ENCODE peak calls at places on chromosomes 2 and 18, in nine cellular contexts. L is tibial artery, Z is colonic mucosa, M is body of pancreas, W is spleen, J is glutamatergic neuron, I is prostate gland, B is astrocyte of the spinal cord, Y is left ventricle myocardium inferior. X is an unnamed sample.

GRCh38 chr2:123720760-123721159 is 304.3 kb upstream of the CNTNAP5 start:
- DNase-seq in I (no peak), W (no peak), J (no peak), Y (no peak), L (no peak), Z (no peak), M (no peak), B (no peak), X (no peak)

GRCh38 chr2:107582487-107582886 is 244.2 kb upstream of the RGPD4 start:
- DNase-seq in I (no peak), W (no peak), Z (no peak), Y (no peak), L (no peak), J (no peak), B (no peak), M (no peak), X (no peak)

GRCh38 chr2:195967336-195967735 is 101.3 kb downstream of the DNAH7 start:
- DNase-seq in Y (no peak), L (no peak), J (no peak), W (no peak), I (no peak), M (no peak), Z (no peak), B (no peak), X (no peak)

GRCh38 chr2:227153766-227154486 is 10.1 kb downstream of the COL4A4 start:
- DNase-seq in Z (peak; percentile 38), L (no peak), Y (peak; percentile 68), J (no peak), W (no peak), M (peak; percentile 26), I (no peak), B (no peak), X (no peak)

GRCh38 chr2:101113441-101114267 is 37.5 kb downstream of the TBC1D8 start:
- DNase-seq in Z (peak; percentile 46), J (no peak), Y (no peak), M (peak; percentile 62), B (peak; percentile 75), L (no peak), I (peak; percentile 87), W (no peak), X (peak; percentile 71)

GRCh38 chr18:2070636-2071035 is 500.7 kb downstream of the METTL4 start:
- DNase-seq in W (no peak), L (no peak), Y (no peak), J (no peak), I (no peak), Z (no peak), M (peak; percentile 31), B (no peak), X (no peak)

GRCh38 chr2:197269815-197270214 is 40.8 kb downstream of the ANKRD44 start:
- DNase-seq in L (no peak), I (no peak), Y (no peak), Z (no peak), W (no peak), B (no peak), J (no peak), M (no peak), X (no peak)

GRCh38 chr18:2848145-2848878 is 1.5 kb downstream of the EMILIN2 start:
- DNase-seq in I (no peak), L (no peak), M (no peak), B (peak; percentile 9), W (no peak), J (no peak), Y (no peak), Z (no peak), X (no peak)

GRCh38 chr2:198036029-198036879 is 231.9 kb downstream of the PLCL1 start:
- DNase-seq in W (no peak), Z (no peak), I (no peak), M (no peak), B (no peak), L (no peak), J (no peak), Y (no peak), X (no peak)

GRCh38 chr2:121994238-121995206 is 239.1 kb downstream of the TSN start:
- DNase-seq in J (no peak), B (no peak), M (no peak), Z (no peak), Y (no peak), W (no peak), I (no peak), L (no peak), X (no peak)

GRCh38 chr2:108351889-108352288 is 25.9 kb upstream of the SULT1C4 start:
- DNase-seq in W (no peak), Z (no peak), I (no peak), M (no peak), J (no peak), L (no peak), Y (no peak), B (peak; percentile 22), X (peak; percentile 22)

GRCh38 chr2:101520246-101520645 is 45.3 kb upstream of the RFX8 start:
- DNase-seq in B (peak; percentile 55), I (no peak), Z (no peak), M (no peak), J (no peak), W (no peak), L (no peak), Y (no peak), X (no peak)

GRCh38 chr18:76443519-76444435 is 51.3 kb downstream of the ZNF516 start:
- DNase-seq in M (no peak), I (no peak), W (peak; percentile 70), Z (no peak), L (no peak), B (no peak), J (peak; percentile 81), Y (no peak), X (no peak)

GRCh38 chr18:76445275-76445674 is 49.8 kb downstream of the ZNF516 start:
- DNase-seq in M (no peak), I (no peak), B (peak; percentile 79), Z (no peak), W (no peak), J (no peak), Y (no peak), L (no peak), X (peak; percentile 53)

GRCh38 chr18:76445741-76446232 is 49.3 kb downstream of the ZNF516 start:
- DNase-seq in Y (no peak), W (peak; percentile 72), B (no peak), L (no peak), Z (no peak), I (no peak), M (no peak), J (no peak), X (no peak)

GRCh38 chr18:76446321-76446720 is 48.7 kb downstream of the ZNF516 start:
- DNase-seq in Y (no peak), Z (no peak), I (no peak), M (no peak), L (no peak), W (peak; percentile 61), B (no peak), J (no peak), X (no peak)

GRCh38 chr18:76444436-76445105 is 50.5 kb downstream of the ZNF516 start:
- DNase-seq in M (no peak), B (no peak), Z (no peak), Y (no peak), J (no peak), W (peak; percentile 41), I (no peak), L (no peak), X (no peak)
- TF ChIP-seq CTCF in M (no peak), B (no peak), Z (no peak), Y (no peak), J (no peak), W (no peak), I (no peak), L (no peak), X (no peak)

GRCh38 chr2:60116167-60116870 is 437.1 kb downstream of the BCL11A start:
- DNase-seq in J (no peak), Z (no peak), Y (no peak), L (no peak), W (no peak), I (no peak), M (no peak), B (no peak), X (no peak)

GRCh38 chr2:60118917-60119316 is 434.5 kb downstream of the BCL11A start:
- DNase-seq in W (no peak), J (no peak), L (no peak), Y (no peak), Z (no peak), M (no peak), B (no peak), I (no peak), X (no peak)

GRCh38 chr2:60118061-60118460 is 435.4 kb downstream of the BCL11A start:
- DNase-seq in B (no peak), M (peak; percentile 39), L (no peak), Y (no peak), I (no peak), W (no peak), J (no peak), Z (no peak), X (no peak)

DNA sequence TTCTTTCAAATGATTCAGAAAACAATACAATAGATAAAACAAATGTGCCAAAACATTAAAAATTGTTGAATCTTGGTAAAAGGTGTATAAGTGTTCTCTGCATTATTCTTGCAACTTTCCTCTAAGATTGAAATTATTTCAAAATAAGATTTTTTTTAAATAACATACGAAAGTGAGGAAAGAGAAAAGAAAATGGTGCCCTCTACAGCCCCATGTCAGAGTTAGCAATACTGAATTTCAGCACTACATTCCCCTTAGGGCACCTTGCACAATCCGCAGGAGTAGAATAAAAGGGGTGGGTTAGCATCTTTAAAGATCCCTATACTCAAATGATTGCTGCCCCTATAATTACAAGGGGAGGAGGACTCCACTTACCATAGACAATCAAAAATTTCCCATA is 433.7 kb downstream of the BCL11A start:
- DNase-seq in I (no peak), M (no peak), Z (no peak), L (no peak), Y (no peak), B (no peak), W (no peak), J (no peak), X (no peak)
- TF ChIP-seq CTCF in I (no peak), M (peak; percentile 42), Z (no peak), L (no peak), Y (peak; percentile 51), B (no peak), W (no peak), J (no peak), X (no peak)

DNA sequence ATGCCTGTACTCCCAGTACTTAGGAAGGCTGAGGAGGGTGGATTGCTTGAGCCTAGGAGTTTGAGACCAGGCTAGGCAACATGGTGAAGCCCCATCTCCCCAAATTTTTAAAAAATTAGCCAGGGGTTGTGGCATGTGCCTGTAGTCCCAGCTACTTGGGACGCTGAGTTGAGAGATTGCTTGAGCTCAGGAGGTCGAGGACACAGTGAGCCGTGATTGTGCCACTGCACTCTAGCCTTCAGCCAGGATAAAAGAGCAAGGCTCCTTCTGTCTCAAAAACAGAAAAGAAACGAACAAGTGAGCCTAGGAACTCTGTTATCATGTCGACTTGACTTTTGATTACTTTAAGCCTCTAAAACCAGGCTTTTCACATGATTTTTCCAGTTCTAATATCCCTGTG is 13.7 kb downstream of the NPC1 start:
- DNase-seq in M (no peak), J (no peak), B (no peak), I (no peak), Y (no peak), W (no peak), L (no peak), Z (no peak), X (no peak)
- TF ChIP-seq CTCF in M (no peak), J (no peak), B (no peak), I (no peak), Y (no peak), W (no peak), L (no peak), Z (no peak), X (no peak)

GRCh38 chr2:129460643-129461198 is 518.7 kb upstream of the RAB6C start:
- DNase-seq in W (no peak), B (no peak), M (no peak), L (no peak), J (no peak), Z (no peak), I (no peak), Y (no peak), X (no peak)
- TF ChIP-seq CTCF in W (no peak), B (no peak), M (no peak), L (no peak), J (no peak), Z (no peak), I (no peak), Y (no peak), X (no peak)